ENCODE peak calls at places on chromosomes 7 and 10, in five cellular contexts. Z, L, Y, D and R are unnamed samples.
A peak's percentile ranks its signal among the peaks of the same experiment; 100 is the strongest.

GRCh38 chr10:75402486-75403143 is 1.1 kb upstream of the ZNF503 start:
- DNase-seq in Y (peak; percentile 76), L (no peak), Z (peak; percentile 91), D (no peak), R (no peak)

GRCh38 chr10:108112218-108112617 is 947.7 kb upstream of the SORCS1 start:
- DNase-seq in L (no peak), D (no peak), Y (no peak), Z (peak; percentile 32), R (no peak)

GRCh38 chr7:24963218-24963617 is 16.8 kb downstream of the OSBPL3 start:
- DNase-seq in L (peak; percentile 34), Y (no peak), Z (no peak), D (peak; percentile 67), R (no peak)

GRCh38 chr10:93198401-93199175 is 124.9 kb downstream of the CYP26A1 start:
- DNase-seq in D (peak; percentile 51), L (no peak), Y (no peak), Z (no peak), R (no peak)

GRCh38 chr7:37432240-37432917 is 16.3 kb downstream of the ELMO1 start:
- DNase-seq in Y (no peak), D (no peak), Z (no peak), L (peak; percentile 14), R (no peak)

GRCh38 chr7:149414171-149414570 is 46.7 kb downstream of the ZNF777 start:
- DNase-seq in Z (no peak), Y (no peak), L (no peak), D (no peak), R (no peak)

GRCh38 chr10:76160758-76161555 is 729.5 kb downstream of the LRMDA start:
- DNase-seq in Y (no peak), Z (no peak), D (no peak), L (no peak), R (no peak)

GRCh38 chr7:16479587-16479986 is 14.0 kb upstream of the SOSTDC1 start:
- DNase-seq in L (no peak), D (peak; percentile 62), Y (no peak), Z (no peak), R (no peak)

GRCh38 chr10:74118794-74119193 is 31.8 kb downstream of the AP3M1 start:
- DNase-seq in Y (no peak), L (no peak), D (no peak), Z (peak; percentile 93), R (no peak)

GRCh38 chr7:31948041-31948440 is 122.2 kb downstream of the PDE1C start:
- DNase-seq in Y (no peak), Z (peak; percentile 93), D (peak; percentile 87), L (no peak), R (no peak)

GRCh38 chr7:27586825-27587224 is 75.9 kb downstream of the HIBADH start:
- DNase-seq in D (no peak), Y (peak; percentile 37), Z (no peak), L (no peak), R (no peak)

GRCh38 chr7:20783716-20784310 is 2.9 kb downstream of the SP8 start:
- DNase-seq in D (no peak), Z (peak; percentile 48), L (no peak), Y (peak; percentile 48), R (no peak)

GRCh38 chr7:64581929-64582894 is 19.3 kb upstream of the ZNF680 start:
- DNase-seq in Z (no peak), Y (no peak), D (peak; percentile 78), L (no peak), R (no peak)

GRCh38 chr7:150408393-150409299 is 29.5 kb downstream of the ZNF775 start:
- DNase-seq in D (no peak), Y (no peak), L (no peak), Z (no peak), R (no peak)

GRCh38 chr10:132185601-132186487 is 904 bp upstream of the DPYSL4 start:
- DNase-seq in Z (peak; percentile 66), L (peak; percentile 58), Y (no peak), D (peak; percentile 22), R (peak; percentile 55)

GRCh38 chr10:25068152-25069058 is 52.0 kb downstream of the THNSL1 start:
- DNase-seq in L (no peak), Z (peak; percentile 33), D (peak; percentile 39), Y (no peak), R (no peak)

GRCh38 chr7:81308643-81309354 is 389.9 kb upstream of the SEMA3C start:
- DNase-seq in D (no peak), Y (no peak), Z (no peak), L (no peak), R (no peak)

GRCh38 chr10:93993782-93994668 is at the start of gene PLCE1:
- DNase-seq in Z (peak; percentile 69), L (no peak), Y (peak; percentile 67), D (peak; percentile 15), R (no peak)

GRCh38 chr10:30553018-30553624 is 76.4 kb downstream of the LYZL2 start:
- DNase-seq in L (no peak), D (no peak), Y (peak; percentile 42), Z (no peak), R (no peak)

GRCh38 chr7:66419210-66419609 is 209.5 kb upstream of the KCTD7 start:
- DNase-seq in D (no peak), Y (no peak), Z (no peak), L (no peak), R (no peak)

GRCh38 chr7:71637578-71637977 is 505.6 kb downstream of the GALNT17 start:
- DNase-seq in Z (no peak), D (peak; percentile 74), L (no peak), Y (peak; percentile 59), R (no peak)

GRCh38 chr10:49426490-49427360 is 30.8 kb upstream of the DRGX start:
- DNase-seq in D (no peak), Z (no peak), Y (no peak), L (no peak), R (no peak)

GRCh38 chr7:39073432-39073831 is 95.7 kb downstream of the POU6F2 start:
- DNase-seq in D (no peak), Z (no peak), Y (peak; percentile 91), L (no peak), R (no peak)

GRCh38 chr7:2000153-2000687 is 232.5 kb downstream of the MAD1L1 start:
- DNase-seq in L (no peak), D (no peak), Z (no peak), Y (no peak), R (no peak)

GRCh38 chr10:14815681-14816080 is 22.2 kb downstream of the CDNF start:
- DNase-seq in Z (no peak), L (no peak), D (peak; percentile 55), Y (no peak), R (no peak)

GRCh38 chr7:50359995-50360925 is 55.7 kb downstream of the IKZF1 start:
- DNase-seq in D (no peak), Z (no peak), L (peak; percentile 82), Y (peak; percentile 87), R (peak; percentile 90)

GRCh38 chr10:128463991-128464755 is 337.9 kb upstream of the MKI67 start:
- DNase-seq in L (no peak), Z (no peak), Y (peak; percentile 65), D (peak; percentile 1), R (peak; percentile 14)

GRCh38 chr7:101989101-101989500 is 171.7 kb downstream of the CUX1 start:
- DNase-seq in D (no peak), Y (no peak), L (no peak), Z (no peak), R (no peak)

GRCh38 chr7:117385340-117386124 is 41.8 kb downstream of the ASZ1 start:
- DNase-seq in D (peak; percentile 53), Z (peak; percentile 51), Y (no peak), L (no peak), R (no peak)
- TF ChIP-seq CTCF in D (no peak), Z (peak; percentile 72), Y (no peak), L (no peak), R (no peak)

GRCh38 chr7:155805826-155806095 is 6.5 kb downstream of the SHH start:
- DNase-seq in D (no peak), Z (no peak), L (no peak), Y (no peak), R (no peak)
- H3K27me3 ChIP-seq in D (peaks cover 50% of the 10 kb centered on the region), Z (peaks cover 26% of the 10 kb centered on the region), L (peaks cover 10% of the 10 kb centered on the region), Y (peaks cover 90% of the 10 kb centered on the region), R (peaks cover 77% of the 10 kb centered on the region)

GRCh38 chr7:8260871-8261707 is 878 bp downstream of the ICA1 start:
- DNase-seq in D (peak; percentile 1), Z (peak; percentile 74), Y (peak; percentile 47), L (no peak), R (no peak)
- H3K27ac ChIP-seq in D (no peak overlapping the region), Z (peak overlapping the region; percentile 10), Y (no peak overlapping the region), L (no peak overlapping the region), R (no peak overlapping the region)

GRCh38 chr10:118800920-118801319 is 46.1 kb upstream of the CACUL1 start:
- DNase-seq in D (peak; percentile 10), Z (peak; percentile 41), L (no peak), Y (peak; percentile 46), R (peak; percentile 8)
- TF ChIP-seq CTCF in D (peak; percentile 21), Z (peak; percentile 66), L (no peak), Y (peak; percentile 52), R (peak; percentile 19)

GRCh38 chr7:147078324-147078723 is 961.7 kb downstream of the CNTNAP2 start:
- DNase-seq in Y (no peak), Z (no peak), D (no peak), L (no peak), R (no peak)

GRCh38 chr7:147081117-147081516 is 964.5 kb downstream of the CNTNAP2 start:
- DNase-seq in Y (no peak), D (no peak), L (no peak), Z (no peak), R (no peak)

DNA sequence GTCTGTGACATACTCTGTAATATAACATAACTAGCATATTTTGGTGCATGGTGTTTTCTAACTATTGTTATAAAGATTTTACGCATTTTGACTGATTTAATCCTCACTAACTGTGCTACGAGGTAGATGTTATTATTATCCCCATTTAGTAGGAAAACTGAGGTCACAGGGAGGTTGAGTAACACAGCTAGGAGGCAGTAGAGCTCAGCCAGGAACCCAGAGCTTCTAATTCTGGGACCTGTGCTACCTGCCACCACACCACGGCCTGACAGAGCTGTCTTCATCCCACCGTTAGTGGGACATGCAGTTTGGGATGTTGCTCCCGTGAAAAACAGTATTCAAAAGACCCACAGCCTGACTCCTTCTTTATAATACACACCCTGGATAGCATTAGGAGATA is 962.5 kb downstream of the CNTNAP2 start:
- DNase-seq in D (no peak), L (no peak), Y (no peak), Z (no peak), R (no peak)
- H3K27me3 ChIP-seq in D (no peaks in the 10 kb centered on the region), L (no peaks in the 10 kb centered on the region), Y (no peaks in the 10 kb centered on the region), Z (no peaks in the 10 kb centered on the region), R (no peaks in the 10 kb centered on the region)

DNA sequence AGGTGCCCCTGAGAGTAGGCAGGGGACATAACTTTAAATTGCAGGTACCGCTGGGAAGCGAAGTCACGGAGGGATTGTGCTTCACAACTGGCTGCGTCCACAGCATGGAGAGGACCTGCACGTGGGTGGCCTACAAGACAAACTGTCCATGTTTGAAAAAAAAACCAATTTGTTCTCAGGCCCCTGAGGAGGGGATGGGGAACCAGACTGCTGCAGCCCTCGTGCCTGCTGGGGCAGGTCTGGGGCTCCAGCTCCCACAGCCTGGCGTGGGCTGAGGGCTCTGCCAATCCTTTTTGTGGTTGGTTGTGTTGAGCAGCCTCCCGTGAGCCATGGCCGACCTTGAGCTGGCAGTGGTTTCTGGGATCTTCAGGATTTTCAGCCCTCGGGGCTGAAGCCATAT is 9.7 kb downstream of the SFRP5 start:
- DNase-seq in L (no peak), Y (no peak), Z (no peak), D (no peak), R (no peak)
- H3K27ac ChIP-seq in L (no peak overlapping the region), Y (no peak overlapping the region), Z (no peak overlapping the region), D (no peak overlapping the region), R (no peak overlapping the region)